ENCODE peak calls at places on chromosomes 3 and 15, in five cellular contexts. T is NCI-H1436, Q is A172, D is SK-MEL-5, W is midbrain. H is an unnamed sample.

GRCh38 chr15:64635486-64635815 is 139.9 kb downstream of the RBPMS2 start:
- DNase-seq in Q (no peak), D (no peak), W (peak), T (no peak), H (peak)

GRCh38 chr3:197584733-197585132 is 29.0 kb upstream of the BDH1 start:
- DNase-seq in T (no peak), D (no peak), Q (no peak), W (no peak), H (no peak)

GRCh38 chr3:195247863-195248189 is 23.1 kb downstream of the XXYLT1 start:
- DNase-seq in D (no peak), W (no peak), Q (no peak), T (no peak), H (no peak)

GRCh38 chr3:5431142-5431541 is 243.6 kb downstream of the EDEM1 start:
- DNase-seq in T (no peak), D (no peak), W (no peak), Q (no peak), H (no peak)

GRCh38 chr3:133362539-133362938 is 37.3 kb upstream of the BFSP2 start:
- DNase-seq in D (no peak), W (no peak), T (no peak), Q (no peak), H (no peak)

GRCh38 chr3:18556503-18556902 is 131.4 kb upstream of the SATB1 start:
- DNase-seq in W (no peak), Q (peak), T (no peak), D (no peak), H (peak)

GRCh38 chr15:84761534-84762190 is 13.3 kb downstream of the ZNF592 start:
- DNase-seq in T (no peak), D (no peak), Q (no peak), W (no peak), H (no peak)

GRCh38 chr15:64249842-64250575 is 87.2 kb upstream of the PPIB start:
- DNase-seq in D (no peak), T (no peak), Q (no peak), W (no peak), H (no peak)

GRCh38 chr3:60017631-60018030 is 967.8 kb upstream of the CFAP20DC start:
- DNase-seq in T (no peak), Q (peak), D (no peak), W (no peak), H (no peak)

GRCh38 chr3:53188720-53189119 is 27.7 kb downstream of the PRKCD start:
- DNase-seq in Q (no peak), T (no peak), W (no peak), D (no peak), H (no peak)

GRCh38 chr15:44811347-44811746 is 75.0 kb downstream of the TRIM69 start:
- DNase-seq in Q (peak), W (no peak), D (peak), T (peak), H (no peak)

GRCh38 chr3:127800508-127800907 is 21.8 kb downstream of the MGLL start:
- DNase-seq in T (no peak), Q (peak), W (no peak), D (no peak), H (no peak)

GRCh38 chr3:94360982-94361381 is 298.1 kb downstream of the NSUN3 start:
- DNase-seq in T (no peak), Q (no peak), W (peak), D (no peak), H (no peak)

GRCh38 chr3:17233398-17233800 is 348.6 kb downstream of the PLCL2 start:
- DNase-seq in T (peak), Q (peak), W (peak), D (peak), H (no peak)

GRCh38 chr3:157135671-157136396 is 24.1 kb downstream of the CCNL1 start:
- DNase-seq in W (peak), Q (peak), T (no peak), D (no peak), H (no peak)

GRCh38 chr3:65811917-65812316 is 226.8 kb downstream of the MAGI1 start:
- DNase-seq in D (no peak), W (no peak), T (no peak), Q (no peak), H (no peak)

GRCh38 chr15:89888214-89888804 is 5.5 kb downstream of the AP3S2 start:
- DNase-seq in W (no peak), Q (peak), T (no peak), D (peak), H (no peak)

GRCh38 chr15:78050441-78050809 is 27.1 kb downstream of the TBC1D2B start:
- DNase-seq in W (no peak), D (no peak), T (no peak), Q (no peak), H (no peak)

GRCh38 chr15:88938802-88939485 is 25.8 kb upstream of the MFGE8 start:
- DNase-seq in T (no peak), Q (no peak), D (no peak), W (no peak), H (no peak)

GRCh38 chr3:52845157-52845556 is 10.3 kb upstream of the MUSTN1 start:
- DNase-seq in W (peak), T (no peak), D (no peak), Q (no peak), H (peak)

GRCh38 chr3:16461463-16462245 is 51.8 kb downstream of the RFTN1 start:
- DNase-seq in W (no peak), Q (no peak), T (peak), D (no peak), H (no peak)

GRCh38 chr15:100279849-100280248 is 61.9 kb downstream of the ADAMTS17 start:
- DNase-seq in W (no peak), D (no peak), Q (no peak), T (no peak), H (no peak)

GRCh38 chr3:151403246-151403645 is 18.7 kb upstream of the P2RY12 start:
- DNase-seq in Q (peak), D (no peak), T (no peak), W (no peak), H (no peak)

GRCh38 chr3:17030438-17030837 is 145.7 kb downstream of the PLCL2 start:
- DNase-seq in Q (no peak), W (no peak), D (no peak), T (no peak), H (no peak)

GRCh38 chr3:7309707-7310106 is 448.8 kb downstream of the GRM7 start:
- DNase-seq in W (peak), D (no peak), Q (no peak), T (no peak), H (no peak)

GRCh38 chr3:144942093-144942492 is 970.5 kb downstream of the DIPK2A start:
- DNase-seq in D (no peak), W (no peak), T (no peak), Q (peak), H (no peak)

GRCh38 chr3:180594631-180595348 is 7.2 kb upstream of the TTC14 start:
- DNase-seq in Q (peak), T (peak), D (peak), W (peak), H (no peak)